ENCODE peak calls at places on chromosomes 3 and 15, in seven cellular contexts. M is tibial artery, B is adrenal gland, T is uterus, E is BE2C, N is tibial nerve, J is aorta. D is an unnamed sample.

GRCh38 chr3:20669184-20669583 is 483.2 kb upstream of the SGO1 start:
- DNase-seq in M (no peak), B (peak; percentile 65), T (no peak), E (no peak), N (no peak), J (peak; percentile 38), D (no peak)

GRCh38 chr3:42071720-42072582 is 19.2 kb upstream of the TRAK1 start:
- DNase-seq in M (peak; percentile 76), B (peak; percentile 88), T (peak; percentile 60), E (peak; percentile 35), N (no peak), J (peak; percentile 82), D (peak; percentile 32)

GRCh38 chr3:76954412-76954811 is 85.5 kb upstream of the ROBO2 start:
- DNase-seq in M (no peak), B (no peak), T (no peak), E (no peak), N (no peak), J (no peak), D (no peak)

GRCh38 chr3:40313975-40314860 is 4.7 kb downstream of the EIF1B start:
- DNase-seq in M (no peak), B (peak; percentile 44), T (no peak), E (no peak), N (no peak), J (no peak), D (peak; percentile 81)

GRCh38 chr3:99808163-99808794 is 9.4 kb upstream of the CMSS1 start:
- DNase-seq in M (peak; percentile 44), B (peak; percentile 70), T (no peak), E (peak; percentile 55), N (no peak), J (no peak), D (peak; percentile 55)

GRCh38 chr15:24761704-24762302 is 86.2 kb downstream of the NPAP1 start:
- DNase-seq in M (no peak), B (no peak), T (no peak), E (no peak), N (no peak), J (no peak), D (no peak)

GRCh38 chr3:127276995-127277394 is 10.9 kb downstream of the PRR20G start:
- DNase-seq in M (no peak), B (no peak), T (no peak), E (no peak), N (no peak), J (no peak), D (no peak)

GRCh38 chr15:29045717-29046116 is 159.9 kb downstream of the APBA2 start:
- DNase-seq in M (no peak), B (no peak), T (no peak), E (no peak), N (no peak), J (no peak), D (no peak)

GRCh38 chr3:9946112-9947024 is 5.8 kb downstream of the PRRT3 start:
- DNase-seq in M (peak; percentile 84), B (peak; percentile 89), T (peak; percentile 89), E (peak; percentile 89), N (peak; percentile 75), J (peak; percentile 94), D (peak; percentile 91)

GRCh38 chr3:171001957-171002694 is 24.4 kb downstream of the SLC2A2 start:
- DNase-seq in M (no peak), B (no peak), T (no peak), E (no peak), N (no peak), J (no peak), D (peak; percentile 95)

GRCh38 chr3:120450261-120450913 is 405 bp downstream of the FSTL1 start:
- DNase-seq in M (peak; percentile 32), B (peak; percentile 52), T (peak; percentile 44), E (peak; percentile 29), N (peak; percentile 28), J (peak; percentile 58), D (no peak)

GRCh38 chr3:152296990-152297389 is 28.3 kb downstream of the MBNL1 start:
- DNase-seq in M (no peak), B (no peak), T (no peak), E (no peak), N (no peak), J (no peak), D (no peak)

GRCh38 chr3:152300029-152300764 is 31.5 kb downstream of the MBNL1 start:
- DNase-seq in M (no peak), B (no peak), T (no peak), E (no peak), N (no peak), J (no peak), D (no peak)

GRCh38 chr3:152296382-152296781 is 27.7 kb downstream of the MBNL1 start:
- DNase-seq in M (no peak), B (no peak), T (no peak), E (no peak), N (no peak), J (no peak), D (no peak)

GRCh38 chr3:152299243-152299976 is 30.7 kb downstream of the MBNL1 start:
- DNase-seq in M (no peak), B (no peak), T (no peak), E (no peak), N (no peak), J (no peak), D (no peak)

GRCh38 chr3:152298393-152299242 is 29.9 kb downstream of the MBNL1 start:
- DNase-seq in M (peak; percentile 73), B (peak; percentile 83), T (peak; percentile 44), E (peak; percentile 68), N (no peak), J (no peak), D (peak; percentile 90)
- H3K4me3 ChIP-seq in M (peak overlapping the region; percentile 51), B (no peak overlapping the region), T (peak overlapping the region; percentile 33), E (peak overlapping the region; percentile 59), N (peak overlapping the region; percentile 41), J (peak overlapping the region; percentile 58), D (no peak overlapping the region)

GRCh38 chr15:47870956-47871625 is 153.8 kb downstream of the SEMA6D start:
- DNase-seq in M (no peak), B (no peak), T (no peak), E (no peak), N (no peak), J (no peak), D (peak; percentile 73)

GRCh38 chr15:47872869-47873301 is 155.6 kb downstream of the SEMA6D start:
- DNase-seq in M (peak; percentile 36), B (peak; percentile 19), T (no peak), E (peak; percentile 47), N (no peak), J (no peak), D (no peak)

GRCh38 chr15:47872208-47872607 is 154.9 kb downstream of the SEMA6D start:
- DNase-seq in M (no peak), B (no peak), T (no peak), E (no peak), N (no peak), J (no peak), D (no peak)

DNA sequence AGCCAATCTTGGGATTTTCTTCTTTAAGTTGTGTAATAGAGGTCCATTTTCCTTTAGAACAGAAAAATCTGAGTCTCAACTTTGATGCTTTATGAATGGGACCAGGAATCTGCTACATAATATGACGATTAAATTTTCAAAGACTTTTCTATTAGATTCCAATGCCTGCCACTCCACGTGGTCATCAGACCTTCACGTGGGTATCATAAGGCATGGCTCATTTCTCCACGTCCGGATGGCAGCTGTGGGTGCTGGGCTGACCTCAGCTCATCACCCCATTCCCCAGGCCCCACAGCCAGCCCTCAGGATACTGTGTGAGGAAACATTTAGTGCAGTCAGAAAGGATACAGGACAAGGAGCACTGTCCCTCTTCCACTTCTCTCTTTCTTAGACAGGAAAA is 159.7 kb downstream of the SEMA6D start:
- DNase-seq in M (no peak), B (no peak), T (no peak), E (no peak), N (no peak), J (no peak), D (no peak)
- H3K9me3 ChIP-seq in M (no peaks in the 10 kb centered on the region), B (no peaks in the 10 kb centered on the region), T (no peaks in the 10 kb centered on the region), E (no peaks in the 10 kb centered on the region), N (no peaks in the 10 kb centered on the region), J (no peaks in the 10 kb centered on the region), D (no peaks in the 10 kb centered on the region)

DNA sequence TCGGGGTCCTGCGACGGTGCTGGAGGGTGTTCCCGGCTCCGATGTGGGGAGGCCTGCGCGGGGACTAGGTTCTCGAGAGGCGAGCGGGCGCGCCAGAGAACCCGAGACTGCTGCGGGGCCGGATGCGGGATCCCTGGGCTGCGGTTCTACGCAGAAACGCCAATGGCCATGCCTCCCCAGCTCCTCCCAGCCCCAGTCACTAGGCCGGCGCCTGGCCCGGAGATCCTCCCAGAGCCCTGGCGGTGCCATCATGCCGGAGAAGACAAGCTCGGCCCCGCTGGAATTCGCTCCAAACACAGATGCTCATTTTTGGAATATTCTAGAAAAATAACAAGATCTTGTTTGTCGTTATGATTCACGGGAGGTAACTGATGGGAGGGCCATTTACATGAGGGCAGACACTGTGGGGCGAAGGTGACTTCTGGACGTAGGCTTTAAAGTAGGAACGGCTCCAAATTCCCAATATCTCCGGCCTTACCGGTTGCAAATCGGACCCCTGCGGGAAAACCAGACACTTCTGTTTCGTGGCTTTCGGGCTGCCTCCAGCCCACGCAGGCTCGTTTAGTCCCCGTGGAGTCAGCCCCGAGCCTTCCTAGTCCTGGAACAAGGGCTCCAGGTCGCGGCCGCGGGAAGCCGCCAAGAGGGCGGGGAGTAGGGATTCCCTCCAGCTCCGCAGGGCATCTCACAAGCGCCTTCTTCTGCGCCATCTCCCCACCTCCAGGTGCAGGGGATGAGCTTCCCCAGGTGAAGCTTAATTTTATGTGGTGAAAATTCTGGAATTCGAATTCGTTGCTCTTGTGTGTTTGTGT is 74.8 kb upstream of the POLG start:
- DNase-seq in M (no peak), B (no peak), T (no peak), E (no peak), N (no peak), J (no peak), D (no peak)
- H3K4me3 ChIP-seq in M (peak overlapping the region; percentile 28), B (no peak overlapping the region), T (no peak overlapping the region), E (no peak overlapping the region), N (peak overlapping the region; percentile 8), J (no peak overlapping the region), D (no peak overlapping the region)

GRCh38 chr3:195591852-195592251 is 8.1 kb upstream of the APOD start:
- DNase-seq in M (peak; percentile 48), B (no peak), T (no peak), E (no peak), N (no peak), J (no peak), D (no peak)
- H3K9me3 ChIP-seq in M (no peaks in the 10 kb centered on the region), B (no peaks in the 10 kb centered on the region), T (no peaks in the 10 kb centered on the region), E (no peaks in the 10 kb centered on the region), N (no peaks in the 10 kb centered on the region), J (peaks cover 1% of the 10 kb centered on the region), D (no peaks in the 10 kb centered on the region)

DNA sequence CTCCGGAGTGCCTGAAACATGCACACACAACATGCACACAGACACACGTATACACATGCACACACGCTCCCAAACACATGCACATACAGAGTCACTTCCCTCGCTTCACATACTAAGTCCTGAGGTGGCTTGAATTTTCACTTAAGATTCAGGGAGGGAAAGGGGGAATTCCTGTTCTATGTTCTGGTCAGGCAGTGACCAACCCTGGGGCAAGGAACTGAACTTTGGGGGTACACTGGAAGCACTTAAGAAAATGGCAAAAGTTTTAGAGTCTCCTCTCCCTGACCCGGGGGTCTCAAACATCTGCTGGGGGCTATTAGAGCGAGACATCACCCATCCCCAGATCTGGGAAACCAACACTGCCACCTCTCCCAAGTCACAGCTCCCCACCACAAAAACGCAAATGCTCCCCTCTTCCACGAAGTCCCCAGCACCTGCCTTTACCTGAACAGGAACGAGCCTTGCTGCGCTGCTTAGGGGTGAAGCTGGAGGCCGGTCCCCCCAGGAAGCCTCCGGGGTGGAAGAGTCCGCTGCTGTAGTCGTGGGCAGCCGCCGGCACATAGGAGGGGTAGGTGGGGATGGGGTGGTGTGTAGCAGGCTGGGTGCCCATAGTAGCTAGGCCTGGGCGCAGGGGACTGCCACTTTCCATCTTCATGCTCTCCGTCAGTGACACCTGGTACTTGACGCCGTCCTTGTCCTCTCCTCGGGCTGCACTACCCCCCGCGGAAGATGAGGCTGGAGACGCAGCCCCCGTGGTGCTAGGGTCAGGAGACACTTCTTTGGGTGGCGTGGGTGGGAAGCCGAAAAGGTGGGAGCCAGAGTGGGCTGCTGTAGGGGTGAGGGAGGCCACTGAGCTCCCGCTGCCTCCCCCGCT is 7.5 kb downstream of the GATA2 start:
- DNase-seq in M (no peak), B (no peak), T (no peak), E (no peak), N (no peak), J (no peak), D (no peak)
- H3K4me3 ChIP-seq in M (peak overlapping the region; percentile 52), B (no peak overlapping the region), T (peak overlapping the region; percentile 56), E (peak overlapping the region; percentile 77), N (no peak overlapping the region), J (no peak overlapping the region), D (no peak overlapping the region)